ENCODE peak calls at places on chromosomes 2 and 18, in five cellular contexts. H is D341Med, X is iris pigment epithelial cell, L is colonic mucosa, V is right cardiac atrium. S is an unnamed sample.

GRCh38 chr2:198994678-198995077 is 463.1 kb downstream of the SATB2 start:
- DNase-seq in H (no peak), X (no peak), L (no peak), V (no peak), S (no peak)

GRCh38 chr2:112001136-112001764 is 53.8 kb upstream of the TMEM87B start:
- DNase-seq in H (no peak), X (peak), L (no peak), V (no peak), S (no peak)

GRCh38 chr2:152564754-152565551 is 152.3 kb downstream of the PRPF40A start:
- DNase-seq in H (no peak), X (no peak), L (no peak), V (no peak), S (no peak)

GRCh38 chr18:5478261-5478660 is 65.5 kb downstream of the EPB41L3 start:
- DNase-seq in H (no peak), X (no peak), L (no peak), V (no peak), S (no peak)

GRCh38 chr2:128425731-128426620 is 107.3 kb upstream of the HS6ST1 start:
- DNase-seq in H (no peak), X (no peak), L (no peak), V (peak), S (peak)

GRCh38 chr2:62505649-62506420 is at the start of gene TMEM17:
- DNase-seq in H (peak), X (peak), L (peak), V (peak), S (peak)

GRCh38 chr2:170770008-170770303 is 222 bp upstream of the ERICH2 start:
- DNase-seq in H (no peak), X (no peak), L (no peak), V (no peak), S (no peak)

GRCh38 chr2:188976545-188977268 is 2.5 kb downstream of the COL3A1 start:
- DNase-seq in H (no peak), X (peak), L (no peak), V (no peak), S (peak)

GRCh38 chr2:237060518-237061312 is 25.0 kb upstream of the COPS8 start:
- DNase-seq in H (peak), X (peak), L (peak), V (peak), S (peak)

GRCh38 chr18:59696311-59697235 is 650 bp downstream of the CCBE1 start:
- DNase-seq in H (peak), X (peak), L (no peak), V (peak), S (peak)

GRCh38 chr18:3710712-3711269 is 260.8 kb downstream of the TGIF1 start:
- DNase-seq in H (no peak), X (no peak), L (peak), V (peak), S (peak)

S was measured in ELR.